ENCODE peak calls at places on chromosomes 12 and 14, in four cellular contexts. D, P, Q and T are unnamed samples. For H3K4me1, the result is how much of the 10 kb centered on the place peaks cover.

GRCh38 chr12:13007496-13008233 is 7.6 kb upstream of the HEBP1 start:
- DNase-seq in D (no peak), Q (no peak), P (no peak), T (no peak)

GRCh38 chr14:51430600-51430999 is 190.6 kb downstream of the TMX1 start:
- DNase-seq in P (peak), D (no peak), Q (no peak), T (no peak)

GRCh38 chr14:102949801-102950451 is 27.5 kb downstream of the AMN start:
- DNase-seq in P (no peak), D (peak), Q (no peak), T (no peak)

GRCh38 chr14:57982161-57982560 is 116.3 kb upstream of the SLC35F4 start:
- DNase-seq in D (no peak), P (no peak), Q (no peak), T (no peak)

GRCh38 chr14:50109342-50109741 is 7.0 kb downstream of the VCPKMT start:
- DNase-seq in Q (peak), P (no peak), D (peak), T (no peak)

GRCh38 chr14:20434701-20435453 is 1.1 kb downstream of the KLHL33 start:
- DNase-seq in D (no peak), P (no peak), Q (no peak), T (no peak)

GRCh38 chr12:5654019-5654418 is 222.1 kb downstream of the NTF3 start:
- DNase-seq in D (no peak), Q (no peak), P (no peak), T (no peak)

GRCh38 chr12:93361159-93361919 is 16.4 kb upstream of the NUDT4 start:
- DNase-seq in P (no peak), Q (peak), D (peak), T (no peak)

GRCh38 chr12:22600226-22600625 is 24.7 kb upstream of the ETNK1 start:
- DNase-seq in Q (no peak), P (no peak), D (no peak), T (no peak)

GRCh38 chr12:21891763-21892217 is 49.4 kb downstream of the ABCC9 start:
- DNase-seq in P (no peak), Q (no peak), D (no peak), T (no peak)

GRCh38 chr14:71711619-71712018 is 220.6 kb upstream of the RGS6 start:
- DNase-seq in Q (no peak), D (peak), P (no peak), T (no peak)

GRCh38 chr12:113467514-113468364 is 3.9 kb downstream of the LHX5 start:
- DNase-seq in D (no peak), Q (no peak), P (no peak), T (peak)

GRCh38 chr14:101589486-101590015 is 28.3 kb downstream of the DIO3 start:
- DNase-seq in P (no peak), Q (no peak), D (no peak), T (no peak)

GRCh38 chr12:52207895-52208294 is 16.1 kb upstream of the KRT80 start:
- DNase-seq in P (no peak), D (peak), Q (no peak), T (no peak)

GRCh38 chr12:47758834-47759690 is at the start of gene RAPGEF3:
- DNase-seq in Q (peak), D (peak), P (no peak), T (peak)

GRCh38 chr12:42236017-42236416 is 2.0 kb downstream of the YAF2 start:
- DNase-seq in D (no peak), P (no peak), Q (no peak), T (no peak)

GRCh38 chr14:41799817-41800216 is 193.1 kb downstream of the LRFN5 start:
- DNase-seq in Q (no peak), P (no peak), D (no peak), T (no peak)

GRCh38 chr14:27145170-27145569 is 547.3 kb upstream of the NOVA1 start:
- DNase-seq in D (no peak), P (no peak), Q (no peak), T (no peak)

GRCh38 chr12:106342397-106343212 is 14.9 kb upstream of the POLR3B start:
- DNase-seq in P (no peak), D (peak), Q (no peak), T (no peak)

GRCh38 chr12:108826115-108826806 is 31.1 kb downstream of the SSH1 start:
- DNase-seq in D (peak), P (no peak), Q (peak), T (no peak)

GRCh38 chr12:58703911-58704310 is 216.4 kb downstream of the LRIG3 start:
- DNase-seq in D (no peak), Q (no peak), P (no peak), T (no peak)

GRCh38 chr14:99522934-99523660 is 41.9 kb downstream of the CCNK start:
- DNase-seq in Q (peak), P (no peak), D (peak), T (no peak)

GRCh38 chr14:24211311-24211710 is 2.0 kb downstream of the CHMP4A start:
- DNase-seq in D (no peak), P (no peak), Q (no peak), T (no peak)

GRCh38 chr12:95322335-95322734 is 104.7 kb downstream of the VEZT start:
- DNase-seq in D (peak), P (no peak), Q (no peak), T (no peak)

GRCh38 chr12:123384994-123385376 is 1.1 kb downstream of the KMT5A start:
- DNase-seq in P (no peak), D (peak), Q (peak), T (no peak)

GRCh38 chr12:50265770-50266524 is 17.4 kb downstream of the LIMA1 start:
- DNase-seq in Q (no peak), P (no peak), D (no peak), T (no peak)

GRCh38 chr12:49609875-49610154 is 4.4 kb upstream of the FAM186B start:
- DNase-seq in D (peak), Q (peak), P (no peak), T (no peak)

GRCh38 chr12:79262938-79263337 is 398.4 kb downstream of the SYT1 start:
- DNase-seq in P (no peak), Q (peak), D (peak), T (no peak)

DNA sequence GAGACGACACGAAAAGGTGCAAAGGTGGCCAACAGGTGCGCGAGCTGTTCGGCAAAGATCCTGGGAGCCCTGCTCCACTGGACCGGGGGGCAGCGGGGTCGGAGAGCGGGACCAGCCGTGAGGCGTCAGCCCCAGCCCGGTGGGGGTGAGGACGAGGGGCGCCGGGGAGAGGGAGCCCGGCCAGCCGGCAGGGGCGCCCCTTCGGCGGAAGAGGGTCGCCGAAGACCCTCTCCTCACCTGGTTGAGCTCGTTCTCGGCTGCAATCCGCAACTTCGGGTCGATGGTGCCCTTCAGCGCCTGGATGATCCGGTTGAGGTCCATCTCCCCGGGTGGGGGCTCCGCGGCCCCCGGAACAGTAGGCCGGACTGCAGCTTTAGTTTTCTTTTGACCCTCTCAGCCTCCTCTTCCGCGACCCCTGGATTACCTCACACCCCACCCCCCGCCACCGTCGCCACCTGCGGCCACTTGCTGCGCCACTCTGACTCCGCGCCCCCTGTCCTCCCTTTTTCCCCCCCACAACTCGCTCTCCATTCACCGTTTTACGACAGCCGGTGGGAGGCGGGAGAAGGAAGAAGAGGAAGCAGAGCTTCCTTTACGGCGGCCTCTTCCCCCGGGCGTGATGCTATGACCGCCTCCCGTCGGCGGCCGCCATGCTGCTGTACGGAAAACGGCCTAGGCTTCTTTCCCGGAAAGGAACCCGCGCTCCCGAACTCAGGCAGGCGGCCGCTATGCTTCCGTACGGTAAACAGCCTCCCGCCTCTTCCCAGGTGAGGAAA is at the start of gene IPO8:
- DNase-seq in D (peak), P (peak), Q (peak), T (peak)
- H2BK5ac ChIP-seq in D (peak), P (peak), Q (no peak), T (no peak)

GRCh38 chr12:56127888-56128668 is at the start of gene ESYT1:
- DNase-seq in D (peak), P (peak), Q (peak), T (peak)
- H3K4me1 ChIP-seq in D (under half), P (under half), Q (under half), T (under half)

GRCh38 chr14:97388408-97388807 is 591.2 kb downstream of the VRK1 start:
- DNase-seq in Q (peak), P (no peak), D (no peak), T (peak)
- H3K56ac ChIP-seq in Q (no peak), P (no peak), D (no peak), T (no peak)

DNA sequence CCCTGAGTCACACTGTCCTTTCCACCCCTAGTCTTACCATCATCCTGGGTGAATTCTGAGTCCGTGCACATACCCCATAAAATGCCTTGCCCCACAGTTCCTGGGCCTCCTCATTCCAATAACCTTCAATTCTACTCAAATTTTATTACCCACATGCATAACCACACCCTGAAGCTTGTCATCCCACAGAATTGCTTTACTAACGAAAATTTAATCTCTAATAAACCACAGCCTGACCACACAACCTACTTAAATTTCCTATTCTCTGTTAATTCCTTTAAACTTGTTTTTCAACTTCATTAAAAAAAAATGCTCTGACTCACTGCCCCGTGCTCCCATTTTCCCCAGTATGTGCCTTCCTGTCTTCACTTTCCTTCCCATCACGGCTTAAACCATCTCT is 205.9 kb downstream of the PHLDA1 start:
- DNase-seq in Q (no peak), D (peak), P (no peak), T (no peak)
- H2BK5ac ChIP-seq in Q (no peak), D (peak), P (no peak), T (no peak)